ENCODE peak calls at places on chromosomes 3 and 15, in five cellular contexts. D, A, R, P and K are unnamed samples.

GRCh38 chr3:81793410-81793809 is 32.0 kb upstream of the GBE1 start:
- DNase-seq in D (no peak), A (no peak), R (no peak), P (no peak), K (no peak)

GRCh38 chr15:78035861-78036476 is 41.5 kb downstream of the TBC1D2B start:
- DNase-seq in D (no peak), A (no peak), R (no peak), P (peak), K (no peak)

GRCh38 chr15:70091649-70092461 is 5.9 kb downstream of the TLE3 start:
- DNase-seq in D (no peak), A (no peak), R (no peak), P (no peak), K (no peak)

GRCh38 chr3:71101014-71101413 is 482.5 kb downstream of the FOXP1 start:
- DNase-seq in D (no peak), A (no peak), R (no peak), P (no peak), K (peak)

GRCh38 chr15:81754078-81754477 is 291.7 kb downstream of the MEX3B start:
- DNase-seq in D (no peak), A (no peak), R (no peak), P (no peak), K (peak)

GRCh38 chr15:101637038-101637437 is 15.1 kb downstream of the TM2D3 start:
- DNase-seq in D (no peak), A (no peak), R (no peak), P (no peak), K (no peak)

GRCh38 chr3:15292765-15293522 is 39.4 kb downstream of the SH3BP5 start:
- DNase-seq in D (no peak), A (no peak), R (peak), P (no peak), K (peak)

GRCh38 chr3:177852001-177852400 is 654.7 kb upstream of the TBL1XR1 start:
- DNase-seq in D (no peak), A (no peak), R (no peak), P (no peak), K (no peak)

GRCh38 chr15:80580107-80580506 is 115.0 kb upstream of the ABHD17C start:
- DNase-seq in D (no peak), A (no peak), R (no peak), P (peak), K (peak)

GRCh38 chr3:46089237-46090011 is 62.1 kb upstream of the XCR1 start:
- DNase-seq in D (no peak), A (peak), R (peak), P (peak), K (peak)

GRCh38 chr15:48965972-48966371 is 2.3 kb upstream of the SHC4 start:
- DNase-seq in D (no peak), A (peak), R (no peak), P (peak), K (peak)

GRCh38 chr3:53642211-53642610 is 147.8 kb downstream of the CACNA1D start:
- DNase-seq in D (no peak), A (no peak), R (no peak), P (no peak), K (no peak)

GRCh38 chr3:193552911-193553310 is 1.8 kb downstream of the ATP13A4 start:
- DNase-seq in D (no peak), A (no peak), R (no peak), P (no peak), K (no peak)

GRCh38 chr3:129116482-129116946 is 5.1 kb downstream of the RAB43 start:
- DNase-seq in D (no peak), A (no peak), R (no peak), P (peak), K (no peak)

GRCh38 chr15:57272770-57273357 is 103.4 kb upstream of the CGNL1 start:
- DNase-seq in D (no peak), A (no peak), R (no peak), P (no peak), K (no peak)

GRCh38 chr3:38397320-38397719 is 50.7 kb downstream of the XYLB start:
- DNase-seq in D (no peak), A (no peak), R (no peak), P (peak), K (peak)

GRCh38 chr3:50254577-50255250 is 14.2 kb upstream of the SEMA3B start:
- DNase-seq in D (no peak), A (no peak), R (peak), P (peak), K (peak)

GRCh38 chr3:178504128-178504527 is 32.1 kb upstream of the KCNMB2 start:
- DNase-seq in D (no peak), A (no peak), R (no peak), P (no peak), K (no peak)

GRCh38 chr3:196080997-196081833 is 675 bp downstream of the TFRC start:
- DNase-seq in D (peak), A (peak), R (peak), P (peak), K (peak)

GRCh38 chr3:57943525-57944312 is 64.5 kb upstream of the FLNB start:
- DNase-seq in D (no peak), A (no peak), R (no peak), P (no peak), K (no peak)

GRCh38 chr3:112647122-112647521 is 6.2 kb upstream of the CCDC80 start:
- DNase-seq in D (no peak), A (no peak), R (no peak), P (no peak), K (peak)

GRCh38 chr15:28889346-28889745 is 3.6 kb downstream of the APBA2 start:
- DNase-seq in D (no peak), A (no peak), R (no peak), P (no peak), K (no peak)

GRCh38 chr15:77981281-77982126 is 96.0 kb downstream of the TBC1D2B start:
- DNase-seq in D (no peak), A (no peak), R (no peak), P (no peak), K (no peak)

GRCh38 chr3:49199900-49200281 is 28.5 kb downstream of the KLHDC8B start:
- DNase-seq in D (no peak), A (no peak), R (no peak), P (no peak), K (no peak)

GRCh38 chr3:104396974-104397669 is 969.6 kb upstream of the ALCAM start:
- DNase-seq in D (no peak), A (no peak), R (no peak), P (no peak), K (peak)

GRCh38 chr15:67790610-67791319 is 34.5 kb upstream of the SKOR1 start:
- DNase-seq in D (no peak), A (no peak), R (no peak), P (no peak), K (no peak)

GRCh38 chr15:38828031-38828532 is 263.5 kb upstream of the RASGRP1 start:
- DNase-seq in D (no peak), A (no peak), R (no peak), P (no peak), K (no peak)

GRCh38 chr15:87829651-87830050 is 426.9 kb downstream of the NTRK3 start:
- DNase-seq in D (no peak), A (no peak), R (no peak), P (peak), K (no peak)

GRCh38 chr15:62482715-62483429 is 317.8 kb upstream of the C2CD4B start:
- DNase-seq in D (no peak), A (peak), R (no peak), P (peak), K (peak)

GRCh38 chr3:70824785-70825184 is 512.3 kb upstream of the MDFIC2 start:
- DNase-seq in D (no peak), A (no peak), R (no peak), P (no peak), K (peak)

GRCh38 chr3:135516143-135516542 is 449.4 kb upstream of the PPP2R3A start:
- DNase-seq in D (no peak), A (no peak), R (no peak), P (no peak), K (peak)

GRCh38 chr3:3405131-3405530 is 225.6 kb upstream of the CRBN start:
- DNase-seq in D (no peak), A (no peak), R (no peak), P (no peak), K (no peak)

GRCh38 chr15:90560229-90560771 is 30.6 kb downstream of the CRTC3 start:
- DNase-seq in D (no peak), A (no peak), R (peak), P (no peak), K (peak)

GRCh38 chr15:25089577-25089976 is 134.8 kb downstream of the SNRPN start:
- DNase-seq in D (no peak), A (no peak), R (no peak), P (no peak), K (no peak)

GRCh38 chr3:63849175-63849574 is 14.4 kb downstream of the THOC7 start:
- DNase-seq in D (no peak), A (no peak), R (no peak), P (no peak), K (no peak)
- TF ChIP-seq CTCF in D (no peak), A (no peak), R (no peak), P (no peak), K (no peak)

GRCh38 chr3:42501681-42502428 is 588 bp upstream of the VIPR1 start:
- DNase-seq in D (peak), A (peak), R (peak), P (peak), K (peak)
- TF ChIP-seq CTCF in D (peak), A (peak), R (peak), P (peak), K (peak)

GRCh38 chr15:75622505-75622904 is 3.0 kb downstream of the SNUPN start:
- DNase-seq in D (no peak), A (no peak), R (no peak), P (no peak), K (no peak)
- TF ChIP-seq CTCF in D (no peak), A (no peak), R (no peak), P (no peak), K (no peak)

GRCh38 chr3:185052631-185053030 is 100.2 kb downstream of the C3orf70 start:
- DNase-seq in D (no peak), A (no peak), R (no peak), P (no peak), K (no peak)
- TF ChIP-seq CTCF in D (no peak), A (no peak), R (no peak), P (no peak), K (no peak)

DNA sequence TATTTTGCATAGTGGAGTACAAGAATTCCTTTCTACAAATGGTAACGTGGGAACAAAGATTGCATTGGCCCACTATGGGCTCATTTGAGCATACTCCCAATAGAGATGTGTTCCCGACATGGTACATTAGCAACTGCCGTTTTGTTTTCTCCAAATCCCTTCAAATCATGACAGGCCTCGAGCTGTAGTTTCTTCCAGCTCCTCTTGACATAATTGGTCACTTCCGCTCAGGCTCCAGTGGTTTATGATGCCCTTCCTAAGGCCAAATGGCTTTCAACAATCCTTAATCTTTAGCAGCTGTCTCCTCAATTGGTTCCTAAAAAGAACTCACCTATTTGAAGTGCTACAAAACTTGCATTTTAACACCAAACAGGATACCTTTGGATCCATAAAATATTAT is 266.2 kb downstream of the ADAMTSL3 start:
- DNase-seq in D (no peak), A (no peak), R (no peak), P (no peak), K (no peak)
- TF ChIP-seq CTCF in D (no peak), A (no peak), R (no peak), P (no peak), K (no peak)

GRCh38 chr15:50378776-50379175 is 23.8 kb upstream of the GABPB1 start:
- DNase-seq in D (no peak), A (no peak), R (no peak), P (no peak), K (no peak)
- TF ChIP-seq CTCF in D (no peak), A (no peak), R (no peak), P (no peak), K (no peak)

DNA sequence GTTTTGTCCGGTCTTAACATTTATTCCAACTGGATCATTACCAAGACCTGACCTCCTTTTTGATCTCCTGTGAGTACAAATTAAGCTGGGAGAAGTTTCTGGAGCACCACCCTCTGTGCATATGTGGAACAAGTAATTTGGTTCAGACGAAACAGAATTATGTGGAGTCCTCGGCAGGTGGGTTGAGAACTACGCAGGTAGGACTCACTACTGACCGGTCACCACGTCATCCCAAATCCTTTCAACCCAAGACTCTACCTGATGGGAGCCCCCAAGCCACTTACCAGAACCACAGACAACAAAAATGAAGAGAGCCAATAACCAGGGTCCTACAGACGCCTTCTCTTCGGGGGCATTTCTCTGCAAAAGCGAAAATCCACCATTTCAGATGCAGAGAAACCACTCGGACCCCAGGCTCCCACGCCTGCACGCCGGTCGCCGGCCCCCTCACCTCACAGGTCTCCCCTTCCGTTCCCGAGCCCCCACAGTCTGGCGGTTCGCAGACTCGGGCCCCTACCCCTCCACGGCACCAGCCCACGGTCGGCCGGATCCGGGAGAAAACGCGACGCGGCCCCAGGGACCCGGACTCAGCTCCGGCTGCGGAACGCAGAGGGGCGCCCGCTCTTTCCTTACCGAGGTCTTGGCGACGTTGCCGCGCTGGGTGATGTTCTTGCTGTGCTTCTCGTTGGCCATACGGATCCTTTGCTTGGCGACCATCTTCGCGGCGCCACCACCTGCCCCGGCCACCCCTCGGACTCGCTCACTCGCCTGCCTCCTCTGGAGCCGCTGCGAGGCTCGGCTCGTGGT is 674 bp downstream of the SERP1 start:
- DNase-seq in D (peak), A (peak), R (no peak), P (peak), K (peak)
- TF ChIP-seq CTCF in D (no peak), A (no peak), R (no peak), P (no peak), K (no peak)

GRCh38 chr3:12884104-12884742 is 42.9 kb upstream of the RPL32 start:
- DNase-seq in D (no peak), A (no peak), R (peak), P (no peak), K (no peak)
- TF ChIP-seq CTCF in D (no peak), A (no peak), R (no peak), P (no peak), K (no peak)

GRCh38 chr15:94524565-94524964 is 293.2 kb downstream of the MCTP2 start:
- DNase-seq in D (no peak), A (no peak), R (no peak), P (no peak), K (peak)

GRCh38 chr15:94523873-94524272 is 292.5 kb downstream of the MCTP2 start:
- DNase-seq in D (no peak), A (no peak), R (no peak), P (no peak), K (no peak)

GRCh38 chr15:94522125-94522524 is 290.8 kb downstream of the MCTP2 start:
- DNase-seq in D (no peak), A (no peak), R (no peak), P (no peak), K (no peak)

GRCh38 chr15:94526071-94526689 is 294.8 kb downstream of the MCTP2 start:
- DNase-seq in D (no peak), A (no peak), R (no peak), P (peak), K (peak)
- TF ChIP-seq CTCF in D (no peak), A (no peak), R (peak), P (peak), K (peak)

GRCh38 chr3:21447471-21448205 is 303.4 kb downstream of the ZNF385D start:
- DNase-seq in D (no peak), A (no peak), R (no peak), P (no peak), K (no peak)
- TF ChIP-seq CTCF in D (no peak), A (no peak), R (no peak), P (no peak), K (no peak)